ENCODE peak calls at places on chromosomes 3 and 15, in seven cellular contexts. One of them, this sample, is unnamed.
A peak's percentile ranks its signal among the peaks of the same experiment; 100 is the strongest.

GRCh38 chr3:123357275-123357674 is 91.6 kb downstream of the ADCY5 start:
- DNase-seq in ACHN: no peak
- DNase-seq in EL: no peak
- DNase-seq in cerebellum: no peak
- DNase-seq in HT1080: no peak
- DNase-seq in activated CD8-positive, alpha-beta memory T cell treated with anti-CD3 and anti-CD28 coated beads, Interleukin-2, amount 50 U/mL, for 4 hours: no peak
- DNase-seq in HS-27A: no peak
- DNase-seq in this sample: no peak

GRCh38 chr3:74630602-74631001 is 16.1 kb upstream of the CNTN3 start:
- DNase-seq in HS-27A: no peak
- DNase-seq in EL: peak; percentile 53
- DNase-seq in activated CD8-positive, alpha-beta memory T cell treated with anti-CD3 and anti-CD28 coated beads, Interleukin-2, amount 50 U/mL, for 4 hours: no peak
- DNase-seq in cerebellum: no peak
- DNase-seq in HT1080: peak; percentile 60
- DNase-seq in ACHN: no peak
- DNase-seq in this sample: no peak

GRCh38 chr15:67172172-67172571 is 82.3 kb downstream of the AAGAB start:
- DNase-seq in HT1080: peak; percentile 58
- DNase-seq in activated CD8-positive, alpha-beta memory T cell treated with anti-CD3 and anti-CD28 coated beads, Interleukin-2, amount 50 U/mL, for 4 hours: no peak
- DNase-seq in HS-27A: no peak
- DNase-seq in cerebellum: no peak
- DNase-seq in ACHN: no peak
- DNase-seq in EL: no peak
- DNase-seq in this sample: no peak

GRCh38 chr3:69948246-69948862 is 51.2 kb upstream of the SAMMSON start:
- DNase-seq in activated CD8-positive, alpha-beta memory T cell treated with anti-CD3 and anti-CD28 coated beads, Interleukin-2, amount 50 U/mL, for 4 hours: no peak
- DNase-seq in cerebellum: no peak
- DNase-seq in HS-27A: peak; percentile 30
- DNase-seq in HT1080: peak; percentile 43
- DNase-seq in EL: peak; percentile 56
- DNase-seq in ACHN: peak; percentile 62
- DNase-seq in this sample: peak; percentile 81

GRCh38 chr3:11582123-11582968 is 61.4 kb downstream of the VGLL4 start:
- DNase-seq in ACHN: peak; percentile 56
- DNase-seq in HT1080: peak; percentile 78
- DNase-seq in cerebellum: peak; percentile 69
- DNase-seq in HS-27A: no peak
- DNase-seq in EL: peak; percentile 77
- DNase-seq in activated CD8-positive, alpha-beta memory T cell treated with anti-CD3 and anti-CD28 coated beads, Interleukin-2, amount 50 U/mL, for 4 hours: no peak
- DNase-seq in this sample: peak; percentile 88

GRCh38 chr3:10551821-10552630 is 46.6 kb upstream of the ATP2B2 start:
- DNase-seq in cerebellum: peak; percentile 69
- DNase-seq in EL: peak; percentile 74
- DNase-seq in ACHN: peak; percentile 49
- DNase-seq in HT1080: peak; percentile 83
- DNase-seq in HS-27A: peak; percentile 71
- DNase-seq in activated CD8-positive, alpha-beta memory T cell treated with anti-CD3 and anti-CD28 coated beads, Interleukin-2, amount 50 U/mL, for 4 hours: peak; percentile 87
- DNase-seq in this sample: no peak

GRCh38 chr3:73021301-73021700 is 24.7 kb downstream of the PPP4R2 start:
- DNase-seq in HS-27A: no peak
- DNase-seq in HT1080: no peak
- DNase-seq in ACHN: no peak
- DNase-seq in EL: no peak
- DNase-seq in cerebellum: no peak
- DNase-seq in activated CD8-positive, alpha-beta memory T cell treated with anti-CD3 and anti-CD28 coated beads, Interleukin-2, amount 50 U/mL, for 4 hours: no peak
- DNase-seq in this sample: no peak

GRCh38 chr15:29556385-29556784 is 265.9 kb downstream of the TJP1 start:
- DNase-seq in HT1080: no peak
- DNase-seq in HS-27A: no peak
- DNase-seq in cerebellum: no peak
- DNase-seq in activated CD8-positive, alpha-beta memory T cell treated with anti-CD3 and anti-CD28 coated beads, Interleukin-2, amount 50 U/mL, for 4 hours: no peak
- DNase-seq in ACHN: no peak
- DNase-seq in EL: no peak
- DNase-seq in this sample: no peak

GRCh38 chr3:169628567-169628966 is 34.9 kb downstream of the MECOM start:
- DNase-seq in cerebellum: no peak
- DNase-seq in HS-27A: no peak
- DNase-seq in EL: no peak
- DNase-seq in ACHN: no peak
- DNase-seq in activated CD8-positive, alpha-beta memory T cell treated with anti-CD3 and anti-CD28 coated beads, Interleukin-2, amount 50 U/mL, for 4 hours: no peak
- DNase-seq in HT1080: no peak
- DNase-seq in this sample: no peak

GRCh38 chr3:45223889-45224730 is 2.0 kb downstream of the TMEM158 start:
- DNase-seq in HT1080: peak; percentile 47
- DNase-seq in activated CD8-positive, alpha-beta memory T cell treated with anti-CD3 and anti-CD28 coated beads, Interleukin-2, amount 50 U/mL, for 4 hours: peak; percentile 35
- DNase-seq in cerebellum: no peak
- DNase-seq in EL: peak; percentile 65
- DNase-seq in ACHN: no peak
- DNase-seq in HS-27A: no peak
- DNase-seq in this sample: no peak

GRCh38 chr15:43439268-43439667 is 53.7 kb downstream of the TP53BP1 start:
- DNase-seq in HS-27A: no peak
- DNase-seq in ACHN: no peak
- DNase-seq in cerebellum: no peak
- DNase-seq in EL: no peak
- DNase-seq in activated CD8-positive, alpha-beta memory T cell treated with anti-CD3 and anti-CD28 coated beads, Interleukin-2, amount 50 U/mL, for 4 hours: no peak
- DNase-seq in HT1080: no peak
- DNase-seq in this sample: no peak

GRCh38 chr3:101119535-101119934 is 126.3 kb upstream of the ABI3BP start:
- DNase-seq in HT1080: peak; percentile 34
- DNase-seq in cerebellum: no peak
- DNase-seq in HS-27A: no peak
- DNase-seq in EL: peak; percentile 76
- DNase-seq in ACHN: no peak
- DNase-seq in activated CD8-positive, alpha-beta memory T cell treated with anti-CD3 and anti-CD28 coated beads, Interleukin-2, amount 50 U/mL, for 4 hours: no peak
- DNase-seq in this sample: no peak

GRCh38 chr3:178684881-178685590 is 148.8 kb downstream of the KCNMB2 start:
- DNase-seq in activated CD8-positive, alpha-beta memory T cell treated with anti-CD3 and anti-CD28 coated beads, Interleukin-2, amount 50 U/mL, for 4 hours: no peak
- DNase-seq in HT1080: peak; percentile 41
- DNase-seq in cerebellum: no peak
- DNase-seq in HS-27A: no peak
- DNase-seq in EL: no peak
- DNase-seq in ACHN: peak; percentile 17
- DNase-seq in this sample: no peak

GRCh38 chr3:101903426-101903825 is 54.1 kb downstream of the NFKBIZ start:
- DNase-seq in cerebellum: no peak
- DNase-seq in HS-27A: no peak
- DNase-seq in activated CD8-positive, alpha-beta memory T cell treated with anti-CD3 and anti-CD28 coated beads, Interleukin-2, amount 50 U/mL, for 4 hours: no peak
- DNase-seq in EL: peak; percentile 80
- DNase-seq in ACHN: peak; percentile 20
- DNase-seq in HT1080: no peak
- DNase-seq in this sample: no peak

GRCh38 chr15:95604634-95605036 is 725.9 kb upstream of the NR2F2 start:
- DNase-seq in HS-27A: peak; percentile 9
- DNase-seq in activated CD8-positive, alpha-beta memory T cell treated with anti-CD3 and anti-CD28 coated beads, Interleukin-2, amount 50 U/mL, for 4 hours: no peak
- DNase-seq in cerebellum: no peak
- DNase-seq in ACHN: no peak
- DNase-seq in HT1080: peak; percentile 54
- DNase-seq in EL: peak; percentile 73
- DNase-seq in this sample: no peak

GRCh38 chr3:69181592-69182211 is 59.3 kb upstream of the LMOD3 start:
- DNase-seq in cerebellum: no peak
- DNase-seq in HT1080: peak; percentile 93
- DNase-seq in ACHN: peak; percentile 60
- DNase-seq in activated CD8-positive, alpha-beta memory T cell treated with anti-CD3 and anti-CD28 coated beads, Interleukin-2, amount 50 U/mL, for 4 hours: no peak
- DNase-seq in EL: peak; percentile 88
- DNase-seq in HS-27A: peak; percentile 59
- DNase-seq in this sample: peak; percentile 94

GRCh38 chr3:108345492-108346205 is 49.3 kb downstream of the HHLA2 start:
- DNase-seq in EL: no peak
- DNase-seq in cerebellum: no peak
- DNase-seq in HS-27A: no peak
- DNase-seq in ACHN: peak; percentile 1
- DNase-seq in HT1080: peak; percentile 56
- DNase-seq in activated CD8-positive, alpha-beta memory T cell treated with anti-CD3 and anti-CD28 coated beads, Interleukin-2, amount 50 U/mL, for 4 hours: no peak
- DNase-seq in this sample: no peak

GRCh38 chr3:88987786-88988185 is 119.6 kb upstream of the EPHA3 start:
- DNase-seq in cerebellum: no peak
- DNase-seq in HS-27A: peak; percentile 65
- DNase-seq in EL: peak; percentile 31
- DNase-seq in HT1080: no peak
- DNase-seq in activated CD8-positive, alpha-beta memory T cell treated with anti-CD3 and anti-CD28 coated beads, Interleukin-2, amount 50 U/mL, for 4 hours: no peak
- DNase-seq in ACHN: no peak
- DNase-seq in this sample: no peak

GRCh38 chr3:194206375-194206774 is 70.4 kb downstream of the HES1 start:
- DNase-seq in activated CD8-positive, alpha-beta memory T cell treated with anti-CD3 and anti-CD28 coated beads, Interleukin-2, amount 50 U/mL, for 4 hours: no peak
- DNase-seq in ACHN: no peak
- DNase-seq in HS-27A: no peak
- DNase-seq in HT1080: no peak
- DNase-seq in cerebellum: no peak
- DNase-seq in EL: no peak
- DNase-seq in this sample: no peak

GRCh38 chr15:56869573-56869972 is 48.9 kb upstream of the TCF12 start:
- DNase-seq in HS-27A: no peak
- DNase-seq in EL: peak; percentile 38
- DNase-seq in ACHN: peak; percentile 49
- DNase-seq in activated CD8-positive, alpha-beta memory T cell treated with anti-CD3 and anti-CD28 coated beads, Interleukin-2, amount 50 U/mL, for 4 hours: no peak
- DNase-seq in HT1080: peak; percentile 7
- DNase-seq in cerebellum: no peak
- DNase-seq in this sample: peak; percentile 37

GRCh38 chr3:42823351-42823750 is 14.1 kb downstream of the ACKR2 start:
- DNase-seq in activated CD8-positive, alpha-beta memory T cell treated with anti-CD3 and anti-CD28 coated beads, Interleukin-2, amount 50 U/mL, for 4 hours: no peak
- DNase-seq in HS-27A: no peak
- DNase-seq in HT1080: no peak
- DNase-seq in ACHN: no peak
- DNase-seq in cerebellum: no peak
- DNase-seq in EL: no peak
- DNase-seq in this sample: no peak

GRCh38 chr15:100093211-100094126 is 248.3 kb downstream of the ADAMTS17 start:
- DNase-seq in EL: no peak
- DNase-seq in activated CD8-positive, alpha-beta memory T cell treated with anti-CD3 and anti-CD28 coated beads, Interleukin-2, amount 50 U/mL, for 4 hours: no peak
- DNase-seq in cerebellum: no peak
- DNase-seq in HS-27A: no peak
- DNase-seq in HT1080: peak; percentile 16
- DNase-seq in ACHN: no peak
- DNase-seq in this sample: no peak

GRCh38 chr3:104564045-104564643 is 802.6 kb upstream of the ALCAM start:
- DNase-seq in activated CD8-positive, alpha-beta memory T cell treated with anti-CD3 and anti-CD28 coated beads, Interleukin-2, amount 50 U/mL, for 4 hours: peak; percentile 54
- DNase-seq in HT1080: peak; percentile 62
- DNase-seq in HS-27A: peak; percentile 31
- DNase-seq in cerebellum: no peak
- DNase-seq in EL: peak; percentile 47
- DNase-seq in ACHN: peak; percentile 31
- DNase-seq in this sample: peak; percentile 57

GRCh38 chr3:155282416-155283091 is 10.9 kb downstream of the STRIT1 start:
- DNase-seq in HT1080: peak; percentile 43
- DNase-seq in cerebellum: no peak
- DNase-seq in EL: peak; percentile 30
- DNase-seq in activated CD8-positive, alpha-beta memory T cell treated with anti-CD3 and anti-CD28 coated beads, Interleukin-2, amount 50 U/mL, for 4 hours: no peak
- DNase-seq in ACHN: no peak
- DNase-seq in HS-27A: peak; percentile 29
- DNase-seq in this sample: no peak

GRCh38 chr15:59232476-59232875 is 25.8 kb downstream of the LDHAL6B start:
- DNase-seq in EL: peak; percentile 83
- DNase-seq in HT1080: peak; percentile 80
- DNase-seq in cerebellum: no peak
- DNase-seq in ACHN: no peak
- DNase-seq in activated CD8-positive, alpha-beta memory T cell treated with anti-CD3 and anti-CD28 coated beads, Interleukin-2, amount 50 U/mL, for 4 hours: no peak
- DNase-seq in HS-27A: peak; percentile 17
- DNase-seq in this sample: no peak

GRCh38 chr3:79490165-79491028 is 277.4 kb downstream of the ROBO1 start:
- DNase-seq in ACHN: no peak
- DNase-seq in activated CD8-positive, alpha-beta memory T cell treated with anti-CD3 and anti-CD28 coated beads, Interleukin-2, amount 50 U/mL, for 4 hours: no peak
- DNase-seq in HT1080: no peak
- DNase-seq in cerebellum: no peak
- DNase-seq in HS-27A: peak; percentile 41
- DNase-seq in EL: peak; percentile 66
- DNase-seq in this sample: no peak

GRCh38 chr3:194201953-194202666 is 66.2 kb downstream of the HES1 start:
- DNase-seq in HT1080: no peak
- DNase-seq in EL: no peak
- DNase-seq in cerebellum: no peak
- DNase-seq in activated CD8-positive, alpha-beta memory T cell treated with anti-CD3 and anti-CD28 coated beads, Interleukin-2, amount 50 U/mL, for 4 hours: no peak
- DNase-seq in ACHN: no peak
- DNase-seq in HS-27A: no peak
- DNase-seq in this sample: no peak

GRCh38 chr15:73599934-73600333 is 33.3 kb downstream of the NPTN start:
- DNase-seq in HS-27A: peak; percentile 20
- DNase-seq in HT1080: peak; percentile 78
- DNase-seq in ACHN: peak; percentile 57
- DNase-seq in activated CD8-positive, alpha-beta memory T cell treated with anti-CD3 and anti-CD28 coated beads, Interleukin-2, amount 50 U/mL, for 4 hours: no peak
- DNase-seq in EL: peak; percentile 63
- DNase-seq in cerebellum: no peak
- DNase-seq in this sample: no peak

GRCh38 chr3:17166369-17166768 is 281.6 kb downstream of the PLCL2 start:
- DNase-seq in EL: no peak
- DNase-seq in cerebellum: no peak
- DNase-seq in activated CD8-positive, alpha-beta memory T cell treated with anti-CD3 and anti-CD28 coated beads, Interleukin-2, amount 50 U/mL, for 4 hours: no peak
- DNase-seq in ACHN: no peak
- DNase-seq in HT1080: no peak
- DNase-seq in HS-27A: no peak
- DNase-seq in this sample: no peak